ENCODE peak calls at places on chromosome 1, in nine cellular contexts. H is ovary, J is breast epithelium, Z is endothelial cell of umbilical vein, Y is cardiac muscle cell, E is left lung, U is retinal pigment epithelial cell, P is HFF-Myc, G is lung. S is an unnamed sample.
A peak's percentile ranks its signal among the peaks of the same experiment; 100 is the strongest.

GRCh38 chr1:64598100-64598571 is 128.2 kb downstream of the CACHD1 start:
- DNase-seq in H (no peak), J (no peak), Z (no peak), Y (peak; percentile 44), E (no peak), U (peak; percentile 81), P (peak; percentile 10), G (no peak), S (no peak)

GRCh38 chr1:230048922-230049321 is 18.1 kb upstream of the GALNT2 start:
- DNase-seq in H (no peak), J (no peak), Z (no peak), Y (no peak), E (no peak), U (no peak), P (no peak), G (no peak), S (no peak)

GRCh38 chr1:185363205-185363604 is 46.2 kb upstream of the IVNS1ABP start:
- DNase-seq in H (no peak), J (no peak), Z (no peak), Y (no peak), E (no peak), U (no peak), P (no peak), G (no peak), S (no peak)

GRCh38 chr1:37133276-37134145 is 99.2 kb upstream of the GRIK3 start:
- DNase-seq in H (no peak), J (no peak), Z (no peak), Y (no peak), E (no peak), U (no peak), P (no peak), G (no peak), S (no peak)

GRCh38 chr1:200334661-200335256 is 75.1 kb downstream of the ZNF281 start:
- DNase-seq in H (no peak), J (no peak), Z (no peak), Y (no peak), E (no peak), U (no peak), P (no peak), G (no peak), S (no peak)

GRCh38 chr1:38745476-38746410 is 113.8 kb downstream of the RRAGC start:
- DNase-seq in H (no peak), J (no peak), Z (no peak), Y (peak; percentile 21), E (no peak), U (no peak), P (no peak), G (no peak), S (no peak)

GRCh38 chr1:209222826-209223225 is 360.7 kb upstream of the CAMK1G start:
- DNase-seq in H (no peak), J (no peak), Z (no peak), Y (no peak), E (no peak), U (no peak), P (no peak), G (no peak), S (no peak)

GRCh38 chr1:33248244-33248643 is 8.0 kb upstream of the ZNF362 start:
- DNase-seq in H (no peak), J (no peak), Z (no peak), Y (no peak), E (no peak), U (no peak), P (no peak), G (no peak), S (no peak)

GRCh38 chr1:212452323-212453155 is 19.8 kb downstream of the NENF start:
- DNase-seq in H (peak; percentile 56), J (no peak), Z (peak; percentile 48), Y (peak; percentile 82), E (peak; percentile 67), U (no peak), P (no peak), G (no peak), S (no peak)

GRCh38 chr1:102186541-102186940 is 189.8 kb upstream of the OLFM3 start:
- DNase-seq in H (no peak), J (no peak), Z (no peak), Y (no peak), E (no peak), U (no peak), P (no peak), G (no peak), S (no peak)

GRCh38 chr1:102190429-102190828 is 193.7 kb upstream of the OLFM3 start:
- DNase-seq in H (no peak), J (no peak), Z (no peak), Y (no peak), E (no peak), U (no peak), P (no peak), G (no peak), S (no peak)

GRCh38 chr1:102191723-102192122 is 195.0 kb upstream of the OLFM3 start:
- DNase-seq in H (no peak), J (no peak), Z (peak; percentile 43), Y (peak; percentile 8), E (no peak), U (peak; percentile 39), P (no peak), G (no peak), S (no peak)
- TF ChIP-seq CTCF in H (no peak), J (peak; percentile 19), Z (peak; percentile 25), Y (no peak), E (peak; percentile 15), U (peak; percentile 72), P (no peak), G (no peak), S (peak; percentile 45)

GRCh38 chr1:54374766-54375165 is 31.4 kb downstream of the SSBP3 start:
- DNase-seq in H (peak; percentile 61), J (no peak), Z (no peak), Y (no peak), E (no peak), U (no peak), P (no peak), G (no peak), S (no peak)

GRCh38 chr1:54372978-54373377 is 33.2 kb downstream of the SSBP3 start:
- DNase-seq in H (no peak), J (no peak), Z (no peak), Y (no peak), E (no peak), U (no peak), P (no peak), G (no peak), S (no peak)

GRCh38 chr1:54376085-54377039 is 29.8 kb downstream of the SSBP3 start:
- DNase-seq in H (no peak), J (no peak), Z (no peak), Y (no peak), E (no peak), U (no peak), P (no peak), G (no peak), S (no peak)

GRCh38 chr1:54377040-54377691 is 29.0 kb downstream of the SSBP3 start:
- DNase-seq in H (no peak), J (no peak), Z (no peak), Y (no peak), E (no peak), U (no peak), P (peak; percentile 10), G (no peak), S (no peak)

DNA sequence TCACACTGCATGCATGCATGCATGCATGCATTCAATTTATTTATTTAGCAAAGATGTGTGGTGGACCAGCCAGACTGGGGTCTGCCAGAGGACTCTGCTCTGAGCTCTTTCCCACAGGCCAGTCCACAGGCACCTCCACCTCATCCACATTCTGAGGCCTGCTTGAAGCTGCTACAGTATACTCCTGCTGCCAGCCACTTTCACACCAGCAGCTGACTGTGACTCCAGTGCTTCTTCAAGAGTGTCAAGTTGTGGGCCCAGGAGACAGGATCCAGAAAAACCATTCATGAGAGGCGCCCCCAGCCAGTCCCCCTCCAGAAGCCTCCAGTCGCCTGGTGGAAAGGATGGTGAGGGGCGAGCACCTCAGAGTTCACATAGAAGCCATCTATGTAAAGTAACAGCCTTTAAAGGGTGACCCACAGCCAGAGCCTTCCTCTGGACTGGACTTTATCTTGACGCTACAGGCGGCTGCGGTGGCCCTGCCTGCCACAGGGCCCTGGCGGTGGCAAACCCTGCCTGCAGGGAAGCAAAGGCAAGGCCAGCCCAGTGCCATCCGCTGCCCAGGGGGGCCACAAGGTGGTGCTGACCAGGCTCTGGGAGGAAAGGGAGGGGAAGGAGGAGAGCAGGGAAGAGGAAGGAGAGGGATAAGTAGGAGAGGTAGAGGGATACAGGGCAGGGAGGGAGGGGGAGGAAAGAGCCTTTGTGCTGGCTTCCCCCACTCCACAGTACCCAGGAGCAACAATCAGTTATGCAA is 30.7 kb downstream of the SSBP3 start:
- DNase-seq in H (no peak), J (no peak), Z (no peak), Y (no peak), E (no peak), U (no peak), P (no peak), G (no peak), S (no peak)
- TF ChIP-seq CTCF in H (no peak), J (no peak), Z (peak; percentile 10), Y (no peak), E (no peak), U (peak; percentile 33), P (no peak), G (no peak), S (no peak)

DNA sequence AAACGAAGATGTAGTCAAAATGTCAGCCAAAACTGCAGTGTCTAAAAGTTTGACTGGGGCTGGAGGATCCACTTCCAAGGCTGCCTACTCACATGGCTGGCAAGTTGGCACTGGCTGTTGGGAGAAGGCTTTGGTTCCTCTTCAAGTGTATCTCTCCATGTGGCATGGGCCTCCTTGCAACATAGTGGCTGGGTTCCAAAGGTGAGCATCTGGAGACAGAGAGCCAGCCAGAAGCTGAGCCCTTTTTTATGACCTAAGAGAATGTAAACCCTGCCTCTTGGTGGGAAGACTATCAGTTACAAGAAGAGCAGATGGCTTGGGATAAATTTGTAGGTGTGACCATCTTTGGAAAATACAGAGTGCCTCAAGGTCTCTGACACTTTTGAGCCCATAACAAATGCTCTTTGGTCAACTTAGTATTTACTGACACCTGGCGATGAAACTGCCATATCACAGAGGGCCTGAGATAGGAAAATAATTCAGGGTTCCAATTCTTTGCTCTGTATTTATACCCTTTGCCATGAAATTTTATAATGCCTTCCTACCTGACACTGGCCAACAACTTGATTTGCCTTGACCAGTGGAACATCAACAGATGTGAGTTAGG is 31.4 kb upstream of the PRELP start:
- DNase-seq in H (no peak), J (no peak), Z (no peak), Y (no peak), E (no peak), U (no peak), P (no peak), G (no peak), S (no peak)
- TF ChIP-seq CTCF in H (no peak), J (no peak), Z (no peak), Y (no peak), E (no peak), U (no peak), P (no peak), G (no peak), S (no peak)

DNA sequence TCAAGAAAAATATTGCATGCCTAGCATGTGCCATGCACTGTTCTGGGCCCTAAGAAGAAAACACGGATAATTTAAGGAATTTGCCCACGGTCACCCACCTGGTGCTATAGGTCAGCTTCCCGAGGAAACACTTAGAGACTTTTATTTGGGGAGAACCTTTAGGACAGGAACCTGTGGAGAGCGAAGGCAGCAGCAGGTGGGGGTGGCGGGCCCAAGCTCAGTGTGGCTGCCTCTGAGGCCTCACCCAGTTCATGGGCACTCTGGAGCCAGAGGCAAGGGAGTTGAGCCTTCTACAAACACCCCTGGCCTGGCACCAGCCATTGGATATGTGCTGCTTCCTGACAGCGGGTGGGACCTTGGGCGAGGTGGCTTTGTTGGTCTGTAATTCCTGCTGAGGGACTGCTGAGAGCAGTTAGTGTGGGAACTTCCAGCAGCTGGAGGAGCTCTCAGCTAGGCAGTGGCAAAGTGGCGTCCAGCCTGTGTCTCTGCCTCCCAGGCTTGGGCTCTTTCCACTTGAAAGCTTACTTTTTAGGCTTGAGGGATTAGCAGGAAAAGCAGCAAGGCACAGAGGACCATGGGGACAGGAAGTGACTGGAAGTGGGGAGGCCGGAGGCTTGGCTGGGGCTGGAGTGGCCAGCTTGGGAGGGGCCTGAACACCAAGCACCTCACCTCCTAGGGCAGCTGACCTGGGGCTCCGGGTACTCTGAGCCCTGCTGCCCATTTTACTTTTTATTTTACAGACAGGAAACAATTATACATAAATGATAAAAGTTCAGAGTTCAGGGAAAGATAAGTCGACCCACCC is 19.1 kb downstream of the MRPL37 start:
- DNase-seq in H (peak; percentile 25), J (no peak), Z (no peak), Y (peak; percentile 16), E (no peak), U (no peak), P (no peak), G (no peak), S (no peak)
- TF ChIP-seq CTCF in H (no peak), J (no peak), Z (no peak), Y (no peak), E (no peak), U (peak; percentile 31), P (no peak), G (no peak), S (peak; percentile 21)